ENCODE peak calls at places on chromosomes 7 and 10, in four cellular contexts. V is GM12878, W is endothelial cell of umbilical vein, F is A549. T is an unnamed sample.

GRCh38 chr7:40463449-40463848 is 328.6 kb downstream of the SUGCT start:
- DNase-seq in V (no peak), W (no peak), F (no peak), T (no peak)

GRCh38 chr10:57035310-57035709 is 674.3 kb upstream of the ZWINT start:
- DNase-seq in V (no peak), W (no peak), F (no peak), T (no peak)

GRCh38 chr7:147193476-147193875 is 1076.9 kb downstream of the CNTNAP2 start:
- DNase-seq in V (no peak), W (no peak), F (no peak), T (no peak)

GRCh38 chr10:24434961-24435360 is 226.0 kb downstream of the KIAA1217 start:
- DNase-seq in V (no peak), W (no peak), F (no peak), T (no peak)

GRCh38 chr7:94440460-94441039 is 45.9 kb downstream of the COL1A2 start:
- DNase-seq in V (no peak), W (no peak), F (no peak), T (no peak)

GRCh38 chr10:3906511-3907111 is 121.6 kb upstream of the KLF6 start:
- DNase-seq in V (no peak), W (no peak), F (no peak), T (no peak)

GRCh38 chr10:56561336-56561735 is 200.3 kb upstream of the ZWINT start:
- DNase-seq in V (no peak), W (no peak), F (no peak), T (no peak)

GRCh38 chr7:55237156-55237721 is 127.9 kb upstream of the LANCL2 start:
- DNase-seq in V (no peak), W (no peak), F (no peak), T (no peak)

GRCh38 chr10:80662429-80663211 is 124.9 kb downstream of the SH2D4B start:
- DNase-seq in V (peak), W (peak), F (peak), T (peak)

GRCh38 chr10:15461353-15462108 is 90.4 kb upstream of the FAM171A1 start:
- DNase-seq in V (no peak), W (peak), F (peak), T (peak)

GRCh38 chr10:63256047-63256773 is 123.1 kb downstream of the NRBF2 start:
- DNase-seq in V (no peak), W (peak), F (no peak), T (peak)
- TF ChIP-seq MYC in V (no peak), W (no peak), F (no peak), T (no peak)

GRCh38 chr10:32139223-32140073 is 83.2 kb upstream of the KIF5B start:
- DNase-seq in V (no peak), W (peak), F (peak), T (peak)
- TF ChIP-seq POLR2A in V (no peak), W (no peak), F (peak), T (no peak)

GRCh38 chr10:42937048-42937447 is 139.8 kb upstream of the RET start:
- DNase-seq in V (no peak), W (no peak), F (no peak), T (no peak)
- TF ChIP-seq MAX in V (no peak), W (no peak), F (no peak), T (no peak)

GRCh38 chr7:71630521-71630920 is 498.6 kb downstream of the GALNT17 start:
- DNase-seq in V (no peak), W (no peak), F (no peak), T (no peak)

GRCh38 chr7:71625534-71625933 is 493.6 kb downstream of the GALNT17 start:
- DNase-seq in V (no peak), W (no peak), F (no peak), T (no peak)

GRCh38 chr7:71626206-71626605 is 494.3 kb downstream of the GALNT17 start:
- DNase-seq in V (no peak), W (no peak), F (no peak), T (no peak)
- TF ChIP-seq MYC in V (no peak), W (no peak), F (no peak), T (no peak)

GRCh38 chr10:35392482-35393230 is 56.3 kb downstream of the CCNY start:
- DNase-seq in V (no peak), W (no peak), F (no peak), T (no peak)

GRCh38 chr10:35390441-35390840 is 54.1 kb downstream of the CCNY start:
- DNase-seq in V (no peak), W (no peak), F (no peak), T (no peak)

GRCh38 chr10:35390843-35391152 is 54.5 kb downstream of the CCNY start:
- DNase-seq in V (no peak), W (no peak), F (no peak), T (no peak)

GRCh38 chr10:35391954-35392262 is 55.6 kb downstream of the CCNY start:
- DNase-seq in V (no peak), W (no peak), F (no peak), T (no peak)

DNA sequence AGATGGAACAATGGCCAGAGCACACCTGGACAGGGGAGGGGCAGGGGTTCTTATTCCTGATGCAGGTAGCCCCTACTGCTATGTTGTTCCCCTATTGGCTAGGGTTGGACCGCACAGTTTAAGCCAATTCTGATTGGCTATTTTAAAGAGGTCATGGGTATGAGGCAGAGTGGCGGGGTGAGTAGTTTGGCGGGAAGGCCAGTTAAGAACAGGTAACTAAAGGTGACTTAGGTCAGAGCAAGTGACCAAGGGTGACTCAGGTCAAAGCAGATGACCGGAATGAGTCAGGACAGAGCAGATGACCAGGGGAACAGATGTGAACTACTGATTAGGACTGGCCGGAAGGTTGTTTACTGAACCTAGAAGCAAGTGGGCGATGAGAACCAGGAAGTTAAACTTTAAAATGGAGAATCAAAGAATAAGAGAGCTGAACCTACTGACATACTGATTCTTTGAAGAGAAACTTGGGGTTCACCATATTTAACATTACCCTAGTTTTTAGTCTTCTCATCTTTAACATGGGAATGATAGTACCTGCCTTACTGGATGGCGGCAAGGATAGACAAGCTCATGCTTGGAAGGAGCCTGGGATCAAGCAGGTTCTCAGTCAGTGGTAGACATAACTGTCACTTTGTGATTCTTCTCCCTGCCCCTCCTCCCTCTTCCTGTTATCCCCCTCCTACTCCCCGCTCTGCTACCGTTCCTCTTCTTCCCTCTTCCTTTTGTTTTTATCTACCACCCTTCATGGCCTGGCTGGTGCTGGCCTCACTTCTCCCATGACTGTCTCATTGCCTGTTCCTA is 55.0 kb downstream of the CCNY start:
- DNase-seq in V (no peak), W (no peak), F (no peak), T (no peak)
- TF ChIP-seq POLR2A in V (no peak), W (no peak), F (no peak), T (no peak)

GRCh38 chr7:14197280-14197679 is 207.8 kb upstream of the ETV1 start:
- DNase-seq in V (no peak), W (no peak), F (no peak), T (no peak)
- TF ChIP-seq MAX in V (no peak), W (no peak), F (no peak), T (no peak)

GRCh38 chr7:100372256-100372655 is 1.0 kb upstream of the PILRA start:
- DNase-seq in V (no peak), W (no peak), F (no peak), T (peak)
- TF ChIP-seq MYC in V (no peak), W (no peak), F (no peak), T (no peak)

GRCh38 chr7:47478926-47479791 is 102.8 kb downstream of the TNS3 start:
- DNase-seq in V (no peak), W (no peak), F (no peak), T (peak)
- TF ChIP-seq POLR2A in V (no peak), W (no peak), F (no peak), T (no peak)

GRCh38 chr10:101294109-101294508 is 59.9 kb upstream of the BTRC start:
- DNase-seq in V (no peak), W (no peak), F (no peak), T (no peak)

GRCh38 chr10:101290415-101290814 is 61.2 kb upstream of the LBX1 start:
- DNase-seq in V (no peak), W (no peak), F (no peak), T (no peak)

GRCh38 chr10:101293007-101293723 is 60.8 kb upstream of the BTRC start:
- DNase-seq in V (no peak), W (no peak), F (no peak), T (no peak)

GRCh38 chr10:101291254-101292193 is 62.3 kb upstream of the LBX1 start:
- DNase-seq in V (no peak), W (peak), F (peak), T (peak)

DNA sequence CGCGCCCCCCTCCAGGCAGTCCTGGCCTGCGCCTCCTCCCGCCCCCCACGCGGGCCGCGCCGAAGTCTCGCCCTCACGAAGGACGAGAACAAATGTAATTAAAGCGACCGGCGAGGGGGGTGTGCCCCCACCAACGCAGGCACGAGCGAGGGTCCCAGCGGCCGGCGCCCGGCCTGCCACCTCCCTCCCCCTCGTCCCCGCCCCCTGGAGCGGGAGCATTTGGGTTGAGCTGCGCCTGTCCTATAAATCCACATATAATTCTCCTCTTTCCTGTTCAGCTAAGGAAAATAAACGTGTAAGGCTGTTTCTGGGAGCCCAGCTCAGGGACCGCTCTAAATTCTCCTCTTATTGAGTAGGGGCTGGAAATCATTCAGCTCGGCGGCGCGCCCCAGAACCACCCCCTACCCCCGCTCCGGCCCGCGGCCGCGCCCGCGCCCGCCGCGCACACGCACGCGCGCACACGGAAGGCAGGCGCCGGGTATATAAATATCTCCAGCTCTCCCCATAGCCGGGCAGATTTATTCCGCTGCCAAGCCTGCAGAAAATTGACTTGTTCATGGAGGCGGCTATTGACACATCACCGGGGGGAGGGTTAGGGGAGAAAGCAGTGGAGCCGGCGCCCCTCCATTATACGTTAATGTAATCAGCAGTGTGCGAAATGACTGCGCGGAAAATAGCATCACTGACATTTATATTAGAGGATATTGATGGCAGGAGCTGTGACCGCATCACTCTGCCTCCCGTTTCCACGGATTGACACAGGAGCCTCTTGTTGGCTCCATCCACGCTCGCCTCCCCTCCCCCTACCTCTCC is 61.6 kb upstream of the BTRC start:
- DNase-seq in V (no peak), W (peak), F (no peak), T (no peak)
- TF ChIP-seq MAX in V (no peak), W (no peak), F (no peak), T (no peak)

GRCh38 chr7:22672892-22673637 is 53.9 kb upstream of the IL6 start:
- DNase-seq in V (peak), W (no peak), F (peak), T (no peak)

GRCh38 chr7:22677680-22678079 is 49.3 kb upstream of the IL6 start:
- DNase-seq in V (no peak), W (no peak), F (no peak), T (no peak)

GRCh38 chr7:22676385-22676784 is 50.6 kb upstream of the IL6 start:
- DNase-seq in V (no peak), W (no peak), F (no peak), T (no peak)

GRCh38 chr7:22675436-22675835 is 51.6 kb upstream of the IL6 start:
- DNase-seq in V (no peak), W (peak), F (no peak), T (no peak)

DNA sequence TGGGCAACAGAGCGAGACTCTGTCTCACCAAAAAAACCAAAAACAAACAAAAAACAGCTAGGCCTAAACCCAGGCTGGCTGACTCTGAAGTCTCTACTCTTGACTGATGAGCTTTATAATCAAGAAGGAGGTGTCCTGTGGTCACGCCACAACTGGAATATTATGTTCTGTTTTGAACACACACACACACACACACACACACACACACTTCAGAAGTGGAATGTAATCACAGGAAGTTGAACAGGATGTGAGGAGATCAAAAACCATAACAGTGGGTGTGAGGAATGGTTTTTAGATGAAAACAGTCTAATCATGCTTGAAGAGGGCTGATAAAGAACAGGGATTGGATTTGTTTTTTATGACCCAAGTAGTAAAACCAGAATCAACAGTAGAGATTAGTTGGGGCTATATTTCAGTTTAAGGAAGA is 51.1 kb upstream of the IL6 start:
- DNase-seq in V (no peak), W (peak), F (no peak), T (no peak)
- TF ChIP-seq MYC in V (no peak), W (no peak), F (no peak), T (no peak)